ENCODE peak calls at places on chromosomes 7 and 10, in eight cellular contexts. One of them, this sample, is unnamed.

GRCh38 chr10:20622522-20623270 is 274.4 kb downstream of the NEBL start:
- DNase-seq in stomach: no peak
- DNase-seq in HCT116: no peak
- DNase-seq in esophagus squamous epithelium: no peak
- DNase-seq in A549: peak
- DNase-seq in HepG2: peak
- DNase-seq in IMR-90: peak
- DNase-seq in ovary: no peak
- DNase-seq in this sample: no peak

GRCh38 chr7:158143196-158144120 is 444.2 kb downstream of the PTPRN2 start:
- DNase-seq in stomach: no peak
- DNase-seq in HCT116: no peak
- DNase-seq in esophagus squamous epithelium: no peak
- DNase-seq in A549: no peak
- DNase-seq in HepG2: peak
- DNase-seq in IMR-90: no peak
- DNase-seq in ovary: no peak
- DNase-seq in this sample: no peak

GRCh38 chr7:106012184-106012583 is 49.1 kb downstream of the CDHR3 start:
- DNase-seq in stomach: no peak
- DNase-seq in HCT116: no peak
- DNase-seq in esophagus squamous epithelium: no peak
- DNase-seq in A549: no peak
- DNase-seq in HepG2: no peak
- DNase-seq in IMR-90: no peak
- DNase-seq in ovary: no peak
- DNase-seq in this sample: no peak

GRCh38 chr10:50416181-50416824 is 165.0 kb upstream of the ASAH2 start:
- DNase-seq in stomach: no peak
- DNase-seq in HCT116: no peak
- DNase-seq in esophagus squamous epithelium: no peak
- DNase-seq in A549: peak
- DNase-seq in HepG2: no peak
- DNase-seq in IMR-90: peak
- DNase-seq in ovary: no peak
- DNase-seq in this sample: no peak

GRCh38 chr7:75617634-75618234 is 121.0 kb downstream of the HIP1 start:
- DNase-seq in stomach: peak
- DNase-seq in HCT116: no peak
- DNase-seq in esophagus squamous epithelium: peak
- DNase-seq in A549: peak
- DNase-seq in HepG2: peak
- DNase-seq in IMR-90: no peak
- DNase-seq in ovary: peak
- DNase-seq in this sample: no peak

GRCh38 chr7:93920496-93921189 is 892 bp upstream of the GNG11 start:
- DNase-seq in stomach: no peak
- DNase-seq in HCT116: no peak
- DNase-seq in esophagus squamous epithelium: no peak
- DNase-seq in A549: peak
- DNase-seq in HepG2: no peak
- DNase-seq in IMR-90: no peak
- DNase-seq in ovary: no peak
- DNase-seq in this sample: no peak

GRCh38 chr7:16571941-16572340 is 45.3 kb downstream of the LRRC72 start:
- DNase-seq in stomach: no peak
- DNase-seq in HCT116: no peak
- DNase-seq in esophagus squamous epithelium: no peak
- DNase-seq in A549: no peak
- DNase-seq in HepG2: no peak
- DNase-seq in IMR-90: no peak
- DNase-seq in ovary: no peak
- DNase-seq in this sample: no peak

GRCh38 chr7:146875222-146875785 is 758.7 kb downstream of the CNTNAP2 start:
- DNase-seq in stomach: no peak
- DNase-seq in HCT116: no peak
- DNase-seq in esophagus squamous epithelium: no peak
- DNase-seq in A549: no peak
- DNase-seq in HepG2: no peak
- DNase-seq in IMR-90: no peak
- DNase-seq in ovary: no peak
- DNase-seq in this sample: no peak

GRCh38 chr10:78953124-78954008 is 115.4 kb upstream of the ZMIZ1 start:
- DNase-seq in stomach: no peak
- DNase-seq in HCT116: no peak
- DNase-seq in esophagus squamous epithelium: no peak
- DNase-seq in A549: no peak
- DNase-seq in HepG2: no peak
- DNase-seq in IMR-90: no peak
- DNase-seq in ovary: peak
- DNase-seq in this sample: no peak

GRCh38 chr7:108455524-108455832 is 758 bp downstream of the NRCAM start:
- DNase-seq in stomach: no peak
- DNase-seq in HCT116: no peak
- DNase-seq in esophagus squamous epithelium: no peak
- DNase-seq in A549: peak
- DNase-seq in HepG2: no peak
- DNase-seq in IMR-90: no peak
- DNase-seq in ovary: no peak
- DNase-seq in this sample: no peak

GRCh38 chr10:69439350-69439739 is 11.9 kb upstream of the TSPAN15 start:
- DNase-seq in stomach: no peak
- DNase-seq in HCT116: no peak
- DNase-seq in esophagus squamous epithelium: no peak
- DNase-seq in A549: peak
- DNase-seq in HepG2: no peak
- DNase-seq in IMR-90: no peak
- DNase-seq in ovary: no peak
- DNase-seq in this sample: peak

DNA sequence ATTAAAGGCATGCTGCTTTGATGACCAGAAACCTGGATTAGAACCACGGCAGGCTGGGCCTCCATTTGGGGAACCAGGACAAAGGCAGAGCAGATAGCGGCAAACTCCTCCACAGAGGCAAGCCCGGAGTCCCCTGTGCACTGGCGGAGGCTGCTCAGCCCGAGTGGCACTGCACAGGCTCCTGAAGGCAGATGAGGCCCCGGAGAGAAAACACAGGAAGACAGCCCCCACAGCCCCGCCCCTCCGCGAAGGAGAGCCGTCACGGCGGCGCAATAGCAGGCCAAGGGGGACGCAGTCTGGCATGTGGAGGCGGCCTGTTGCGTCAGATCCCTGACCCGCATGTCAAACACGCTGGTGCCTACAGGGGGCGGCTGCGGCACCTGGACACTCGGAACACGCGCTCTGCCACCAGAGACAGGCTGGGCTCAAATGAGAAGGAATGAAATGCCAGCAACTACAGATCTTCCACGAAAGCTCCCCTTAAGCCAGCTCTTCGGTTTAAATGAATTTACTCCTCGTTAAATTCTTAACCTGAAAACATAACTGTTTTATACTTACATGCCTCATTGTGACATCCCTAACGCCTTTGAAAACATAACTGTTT is 128.5 kb downstream of the MAD1L1 start:
- DNase-seq in stomach: peak
- DNase-seq in HCT116: peak
- DNase-seq in esophagus squamous epithelium: no peak
- DNase-seq in A549: peak
- DNase-seq in HepG2: peak
- DNase-seq in IMR-90: peak
- DNase-seq in ovary: peak
- DNase-seq in this sample: no peak
- TF ChIP-seq POLR2A in stomach: no peak
- TF ChIP-seq POLR2A in HCT116: no peak
- TF ChIP-seq POLR2A in esophagus squamous epithelium: no peak
- TF ChIP-seq POLR2A in A549: no peak
- TF ChIP-seq POLR2A in HepG2: no peak
- TF ChIP-seq POLR2A in IMR-90: peak
- TF ChIP-seq POLR2A in ovary: no peak
- TF ChIP-seq POLR2A in this sample: no peak

DNA sequence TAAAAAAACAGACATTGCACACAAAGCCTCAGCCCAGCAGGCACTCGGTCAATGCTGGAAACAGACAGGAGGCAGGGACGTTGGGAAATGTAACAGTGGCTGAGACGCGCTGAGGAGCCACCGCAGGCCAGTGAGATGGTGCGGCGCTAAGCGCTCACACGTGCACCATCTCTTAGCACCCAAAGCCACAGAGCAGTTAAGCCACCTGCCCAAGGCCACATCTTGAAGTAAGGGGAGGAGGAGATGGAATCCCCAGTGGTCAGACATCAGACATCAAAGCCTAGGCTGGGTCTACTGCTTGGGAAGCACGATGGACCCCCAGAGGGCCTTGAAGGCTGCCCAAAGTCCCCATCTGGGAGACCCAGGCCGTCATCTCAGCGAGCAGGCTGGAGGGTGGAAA is 15.6 kb downstream of the LAT2 start:
- DNase-seq in stomach: no peak
- DNase-seq in HCT116: no peak
- DNase-seq in esophagus squamous epithelium: no peak
- DNase-seq in A549: no peak
- DNase-seq in HepG2: no peak
- DNase-seq in IMR-90: no peak
- DNase-seq in ovary: no peak
- DNase-seq in this sample: no peak
- TF ChIP-seq POLR2A in stomach: no peak
- TF ChIP-seq POLR2A in HCT116: no peak
- TF ChIP-seq POLR2A in esophagus squamous epithelium: no peak
- TF ChIP-seq POLR2A in A549: no peak
- TF ChIP-seq POLR2A in HepG2: no peak
- TF ChIP-seq POLR2A in IMR-90: no peak
- TF ChIP-seq POLR2A in ovary: no peak
- TF ChIP-seq POLR2A in this sample: no peak

DNA sequence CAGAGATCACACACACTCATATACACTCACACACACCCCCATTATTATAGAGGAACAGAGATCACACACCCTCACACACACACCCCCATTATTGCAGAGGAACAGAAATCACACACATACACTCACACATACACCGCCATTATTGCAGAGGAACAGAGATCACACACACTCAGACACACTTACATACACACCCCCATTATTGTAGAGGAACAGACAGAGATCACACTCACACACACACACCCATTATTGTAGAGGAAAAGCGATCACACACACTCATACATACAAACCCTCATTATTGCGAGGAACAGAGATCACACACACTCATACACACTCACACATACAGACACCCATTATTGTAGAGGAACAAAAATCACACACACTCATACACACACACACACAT is 239.0 kb downstream of the BUB3 start:
- DNase-seq in stomach: no peak
- DNase-seq in HCT116: no peak
- DNase-seq in esophagus squamous epithelium: no peak
- DNase-seq in A549: no peak
- DNase-seq in HepG2: no peak
- DNase-seq in IMR-90: no peak
- DNase-seq in ovary: no peak
- DNase-seq in this sample: no peak
- TF ChIP-seq POLR2A in stomach: no peak
- TF ChIP-seq POLR2A in HCT116: no peak
- TF ChIP-seq POLR2A in esophagus squamous epithelium: no peak
- TF ChIP-seq POLR2A in A549: no peak
- TF ChIP-seq POLR2A in HepG2: no peak
- TF ChIP-seq POLR2A in IMR-90: no peak
- TF ChIP-seq POLR2A in ovary: no peak
- TF ChIP-seq POLR2A in this sample: no peak

GRCh38 chr7:874036-874749 is 2.2 kb upstream of the GET4 start:
- DNase-seq in stomach: no peak
- DNase-seq in HCT116: no peak
- DNase-seq in esophagus squamous epithelium: no peak
- DNase-seq in A549: no peak
- DNase-seq in HepG2: no peak
- DNase-seq in IMR-90: no peak
- DNase-seq in ovary: peak
- DNase-seq in this sample: no peak
- TF ChIP-seq POLR2A in stomach: no peak
- TF ChIP-seq POLR2A in HCT116: no peak
- TF ChIP-seq POLR2A in esophagus squamous epithelium: no peak
- TF ChIP-seq POLR2A in A549: no peak
- TF ChIP-seq POLR2A in HepG2: no peak
- TF ChIP-seq POLR2A in IMR-90: no peak
- TF ChIP-seq POLR2A in ovary: no peak
- TF ChIP-seq POLR2A in this sample: no peak

GRCh38 chr7:132547806-132548205 is 28.5 kb downstream of the PLXNA4 start:
- DNase-seq in stomach: no peak
- DNase-seq in HCT116: no peak
- DNase-seq in esophagus squamous epithelium: no peak
- DNase-seq in A549: no peak
- DNase-seq in HepG2: no peak
- DNase-seq in IMR-90: no peak
- DNase-seq in ovary: no peak
- DNase-seq in this sample: no peak

GRCh38 chr7:132551928-132552327 is 24.3 kb downstream of the PLXNA4 start:
- DNase-seq in stomach: no peak
- DNase-seq in HCT116: no peak
- DNase-seq in esophagus squamous epithelium: no peak
- DNase-seq in A549: no peak
- DNase-seq in HepG2: no peak
- DNase-seq in IMR-90: no peak
- DNase-seq in ovary: no peak
- DNase-seq in this sample: no peak

GRCh38 chr7:132546366-132547145 is 29.7 kb downstream of the PLXNA4 start:
- DNase-seq in stomach: no peak
- DNase-seq in HCT116: no peak
- DNase-seq in esophagus squamous epithelium: no peak
- DNase-seq in A549: no peak
- DNase-seq in HepG2: no peak
- DNase-seq in IMR-90: no peak
- DNase-seq in ovary: no peak
- DNase-seq in this sample: no peak

GRCh38 chr7:132545756-132546155 is 30.5 kb downstream of the PLXNA4 start:
- DNase-seq in stomach: no peak
- DNase-seq in HCT116: no peak
- DNase-seq in esophagus squamous epithelium: no peak
- DNase-seq in A549: no peak
- DNase-seq in HepG2: no peak
- DNase-seq in IMR-90: no peak
- DNase-seq in ovary: no peak
- DNase-seq in this sample: no peak

DNA sequence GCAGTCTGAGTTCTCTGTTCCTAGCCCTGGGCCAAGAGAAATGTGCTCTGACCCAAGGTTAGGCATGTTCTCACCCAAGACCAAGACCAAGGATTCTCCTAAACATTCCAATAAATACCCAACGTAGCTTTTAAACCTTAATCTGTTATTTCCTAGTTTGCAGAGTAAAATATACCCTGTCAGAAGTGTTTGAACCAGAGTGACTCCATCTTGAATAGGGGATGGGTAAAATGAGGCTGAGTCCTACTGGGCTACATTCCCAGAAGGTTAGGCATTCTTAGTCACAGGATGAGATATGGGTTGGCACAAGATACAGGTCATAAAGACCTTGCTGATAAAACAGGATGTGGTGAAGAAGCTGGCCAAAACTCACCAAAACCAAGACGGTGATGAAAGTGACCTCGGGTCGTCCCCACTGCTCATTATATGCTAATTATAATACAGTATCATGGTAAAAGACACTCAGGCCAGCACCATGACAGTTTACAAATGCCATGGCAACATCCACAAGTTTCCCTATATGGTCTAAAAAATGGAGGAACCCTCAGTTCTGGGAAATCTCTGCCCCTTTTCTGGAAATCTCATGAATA is 27.7 kb downstream of the PLXNA4 start:
- DNase-seq in stomach: no peak
- DNase-seq in HCT116: no peak
- DNase-seq in esophagus squamous epithelium: no peak
- DNase-seq in A549: no peak
- DNase-seq in HepG2: no peak
- DNase-seq in IMR-90: peak
- DNase-seq in ovary: no peak
- DNase-seq in this sample: no peak
- TF ChIP-seq POLR2A in stomach: no peak
- TF ChIP-seq POLR2A in HCT116: no peak
- TF ChIP-seq POLR2A in esophagus squamous epithelium: no peak
- TF ChIP-seq POLR2A in A549: no peak
- TF ChIP-seq POLR2A in HepG2: no peak
- TF ChIP-seq POLR2A in IMR-90: no peak
- TF ChIP-seq POLR2A in ovary: no peak
- TF ChIP-seq POLR2A in this sample: no peak

This sample was measured in H54.